ENCODE peak calls at places on chromosomes 2 and 18, in five cellular contexts. Q, F, O, Z and T are unnamed samples.

GRCh38 chr2:134079373-134079772 is 174.5 kb upstream of the MGAT5 start:
- DNase-seq in Q (no peak), F (no peak), O (no peak), Z (no peak), T (no peak)

GRCh38 chr2:6452702-6453481 is 412.8 kb downstream of the CMPK2 start:
- DNase-seq in Q (no peak), F (no peak), O (no peak), Z (no peak), T (no peak)

GRCh38 chr18:75477913-75478312 is 50.4 kb upstream of the SMIM21 start:
- DNase-seq in Q (no peak), F (no peak), O (no peak), Z (no peak), T (no peak)

GRCh38 chr2:217149087-217149660 is 289.3 kb upstream of the TNP1 start:
- DNase-seq in Q (no peak), F (no peak), O (no peak), Z (no peak), T (no peak)

GRCh38 chr2:229849073-229849472 is 72.7 kb downstream of the TRIP12 start:
- DNase-seq in Q (no peak), F (no peak), O (peak; percentile 17), Z (no peak), T (no peak)

GRCh38 chr2:43003702-43004101 is 211.3 kb upstream of the HAAO start:
- DNase-seq in Q (no peak), F (no peak), O (no peak), Z (no peak), T (no peak)

GRCh38 chr18:38445485-38446145 is 880.0 kb upstream of the CELF4 start:
- DNase-seq in Q (no peak), F (no peak), O (no peak), Z (no peak), T (no peak)

GRCh38 chr2:235390108-235390815 is 103.6 kb upstream of the AGAP1 start:
- DNase-seq in Q (no peak), F (no peak), O (peak; percentile 71), Z (no peak), T (peak; percentile 26)